ENCODE peak calls at places on chromosomes 4 and X, in ten cellular contexts. H is endothelial cell of umbilical vein, O is upper lobe of left lung, N is transverse colon, W is testis, V is sigmoid colon, E is body of pancreas, Q is breast epithelium, Z is ovary, A is Peyer's patch. X is an unnamed sample.

GRCh38 chr4:174444390-174444789 is 77.9 kb downstream of the HPGD start:
- DNase-seq in H (no peak), O (no peak), N (no peak), W (no peak), V (no peak), E (no peak), Q (no peak), Z (no peak), A (no peak), X (no peak)

GRCh38 chr4:186294160-186294559 is 28.2 kb downstream of the F11 start:
- DNase-seq in H (no peak), O (no peak), N (no peak), W (no peak), V (no peak), E (no peak), Q (no peak), Z (no peak), A (no peak), X (no peak)

GRCh38 chr4:38785041-38785790 is 2.4 kb upstream of the TLR10 start:
- DNase-seq in H (no peak), O (no peak), N (no peak), W (no peak), V (no peak), E (no peak), Q (no peak), Z (no peak), A (no peak), X (no peak)

GRCh38 chr4:66294626-66295025 is 624.3 kb upstream of the EPHA5 start:
- DNase-seq in H (no peak), O (no peak), N (no peak), W (no peak), V (no peak), E (no peak), Q (no peak), Z (no peak), A (no peak), X (no peak)

GRCh38 chr4:77073981-77074865 is 1.6 kb downstream of the CCNI start:
- DNase-seq in H (peak), O (no peak), N (no peak), W (no peak), V (no peak), E (no peak), Q (no peak), Z (no peak), A (no peak), X (no peak)

GRCh38 chrX:148567229-148567628 is 66.8 kb downstream of the AFF2 start:
- DNase-seq in H (no peak), O (no peak), N (no peak), W (no peak), V (no peak), E (no peak), Q (no peak), Z (no peak), A (no peak), X (no peak)

GRCh38 chr4:145843148-145843547 is 95.5 kb downstream of the ZNF827 start:
- DNase-seq in H (peak), O (no peak), N (no peak), W (no peak), V (no peak), E (no peak), Q (no peak), Z (no peak), A (no peak), X (no peak)

GRCh38 chr4:40193018-40193571 is 3.7 kb upstream of the RHOH start:
- DNase-seq in H (no peak), O (no peak), N (peak), W (no peak), V (no peak), E (no peak), Q (peak), Z (no peak), A (peak), X (no peak)

GRCh38 chr4:16583764-16584163 is 314.7 kb downstream of the LDB2 start:
- DNase-seq in H (no peak), O (no peak), N (no peak), W (no peak), V (no peak), E (no peak), Q (no peak), Z (no peak), A (no peak), X (no peak)

GRCh38 chr4:176036585-176037205 is 28.9 kb upstream of the WDR17 start:
- DNase-seq in H (no peak), O (no peak), N (no peak), W (no peak), V (no peak), E (no peak), Q (no peak), Z (no peak), A (no peak), X (no peak)

GRCh38 chr4:128060620-128061565 is at the start of gene LARP1B:
- DNase-seq in H (peak), O (peak), N (peak), W (peak), V (peak), E (peak), Q (peak), Z (peak), A (peak), X (peak)

GRCh38 chr4:128056396-128056795 is 4.7 kb upstream of the LARP1B start:
- DNase-seq in H (no peak), O (no peak), N (no peak), W (no peak), V (no peak), E (no peak), Q (no peak), Z (no peak), A (no peak), X (no peak)

GRCh38 chr4:128060130-128060619 is 937 bp upstream of the LARP1B start:
- DNase-seq in H (peak), O (no peak), N (no peak), W (no peak), V (no peak), E (no peak), Q (no peak), Z (no peak), A (no peak), X (no peak)

DNA sequence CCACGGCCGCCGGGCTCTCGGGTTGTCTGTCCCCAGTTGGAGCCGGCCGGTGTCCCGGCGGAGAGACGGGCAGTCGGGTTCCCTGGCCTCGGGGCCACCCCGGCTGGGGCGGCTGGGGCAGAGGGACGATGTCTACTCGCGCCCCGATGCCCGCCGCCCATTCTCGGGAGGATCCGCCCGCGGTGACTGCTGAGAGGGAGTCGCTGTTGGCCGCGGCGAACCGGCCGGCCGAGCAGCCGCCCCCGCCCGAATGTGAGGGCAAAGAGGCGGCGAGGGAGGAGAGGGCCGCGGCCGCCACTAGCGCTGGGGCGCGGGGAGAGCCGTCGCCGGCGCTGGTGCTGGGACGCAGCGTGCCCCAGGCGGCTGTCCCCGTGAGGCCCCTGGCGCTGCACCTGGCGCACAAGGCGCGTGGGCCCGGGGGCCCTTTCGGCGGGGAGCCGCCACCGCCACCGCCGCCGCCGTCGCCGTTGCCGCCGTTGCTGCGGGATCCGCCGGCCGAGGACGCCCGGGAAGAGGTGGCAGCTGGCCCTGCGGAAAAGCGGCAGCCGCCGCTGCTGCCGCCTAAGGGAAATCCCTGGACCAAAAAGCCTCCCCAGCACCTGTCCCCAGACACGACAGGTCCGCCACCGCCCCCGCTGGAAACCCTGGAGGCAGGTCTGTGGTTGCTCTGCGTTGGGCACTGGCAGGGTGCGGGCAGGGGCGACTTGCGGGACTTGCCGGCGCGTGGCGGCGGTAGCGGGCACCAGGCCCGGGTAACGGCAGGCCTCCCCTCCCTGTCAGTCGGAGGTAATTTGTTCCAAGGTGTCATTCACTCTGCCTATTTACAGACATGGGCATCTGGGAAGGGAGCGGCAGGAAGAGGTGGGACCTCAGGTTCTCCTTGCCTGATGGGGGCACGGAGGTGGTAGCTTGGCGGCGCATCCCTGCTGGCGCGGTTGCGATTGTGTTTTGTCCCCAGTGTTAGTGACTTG is 739 bp downstream of the LARP1B start:
- DNase-seq in H (peak), O (no peak), N (peak), W (peak), V (peak), E (peak), Q (peak), Z (peak), A (peak), X (peak)
- TF ChIP-seq POLR2A in H (no peak), O (no peak), N (peak), W (no peak), V (no peak), E (peak), Q (no peak), Z (no peak), A (peak), X (no peak)

DNA sequence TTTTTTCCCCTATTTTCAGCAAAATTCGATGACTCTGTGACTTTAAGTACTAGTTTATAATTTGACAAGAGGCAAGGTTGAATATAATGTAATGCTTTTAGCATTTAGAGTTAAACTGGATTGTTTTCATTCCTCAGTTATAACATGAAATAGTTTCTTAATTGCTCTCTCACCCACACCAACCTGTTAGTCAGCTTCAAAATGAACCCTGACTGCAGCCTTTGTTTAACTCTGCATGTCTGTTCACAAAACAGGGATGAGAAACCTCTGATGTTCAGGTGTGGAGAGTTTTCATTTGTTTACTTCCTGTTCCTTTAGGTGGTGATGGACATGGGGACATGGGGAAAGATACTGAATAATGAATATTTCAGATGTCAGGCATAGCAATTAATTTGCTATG is 49.9 kb upstream of the MND1 start:
- DNase-seq in H (no peak), O (no peak), N (no peak), W (no peak), V (no peak), E (no peak), Q (no peak), Z (no peak), A (no peak), X (no peak)
- TF ChIP-seq CTCF in H (no peak), O (no peak), N (no peak), W (no peak), V (no peak), E (no peak), Q (no peak), Z (no peak), A (no peak), X (no peak)

GRCh38 chr4:119518230-119518892 is 110.2 kb downstream of the PDE5A start:
- DNase-seq in H (no peak), O (no peak), N (no peak), W (no peak), V (no peak), E (no peak), Q (no peak), Z (no peak), A (no peak), X (no peak)
- H3K4me3 ChIP-seq in H (no peak), O (no peak), N (no peak), W (no peak), V (no peak), E (no peak), Q (no peak), Z (no peak), A (no peak), X (no peak)

GRCh38 chrX:71107245-71107644 is 705 bp upstream of the CXorf65 start:
- DNase-seq in H (no peak), O (no peak), N (no peak), W (no peak), V (no peak), E (no peak), Q (no peak), Z (no peak), A (no peak), X (no peak)

GRCh38 chrX:71111851-71112468 is 583 bp upstream of the IL2RG start:
- DNase-seq in H (no peak), O (no peak), N (no peak), W (no peak), V (no peak), E (no peak), Q (no peak), Z (no peak), A (no peak), X (no peak)

GRCh38 chrX:71107762-71108360 is 1.3 kb upstream of the CXorf65 start:
- DNase-seq in H (no peak), O (no peak), N (no peak), W (no peak), V (no peak), E (no peak), Q (no peak), Z (no peak), A (peak), X (no peak)

GRCh38 chrX:71106427-71106826 is at the start of gene CXorf65:
- DNase-seq in H (no peak), O (no peak), N (no peak), W (no peak), V (no peak), E (no peak), Q (no peak), Z (no peak), A (no peak), X (no peak)

GRCh38 chrX:71111141-71111843 is at the start of gene IL2RG:
- DNase-seq in H (no peak), O (no peak), N (peak), W (no peak), V (no peak), E (no peak), Q (no peak), Z (no peak), A (peak), X (no peak)
- TF ChIP-seq POLR2A in H (no peak), O (no peak), N (peak), W (no peak), V (no peak), E (no peak), Q (no peak), Z (no peak), A (peak), X (no peak)

GRCh38 chr4:6641164-6641970 is 882 bp downstream of the MRFAP1 start:
- DNase-seq in H (peak), O (no peak), N (peak), W (peak), V (no peak), E (peak), Q (peak), Z (peak), A (peak), X (peak)
- TF ChIP-seq CTCF in H (no peak), O (no peak), N (no peak), W (no peak), V (no peak), E (no peak), Q (no peak), Z (no peak), A (no peak), X (no peak)

GRCh38 chr4:1647432-1647831 is 36.7 kb downstream of the FAM53A start:
- DNase-seq in H (no peak), O (peak), N (no peak), W (no peak), V (peak), E (no peak), Q (no peak), Z (no peak), A (no peak), X (no peak)

GRCh38 chr4:1652088-1652487 is 32.0 kb downstream of the FAM53A start:
- DNase-seq in H (no peak), O (peak), N (no peak), W (no peak), V (no peak), E (no peak), Q (no peak), Z (no peak), A (no peak), X (no peak)

GRCh38 chr4:1644906-1645657 is 39.0 kb downstream of the FAM53A start:
- DNase-seq in H (no peak), O (peak), N (peak), W (no peak), V (peak), E (no peak), Q (no peak), Z (no peak), A (no peak), X (no peak)

GRCh38 chr4:1651609-1652008 is 32.5 kb downstream of the FAM53A start:
- DNase-seq in H (no peak), O (peak), N (no peak), W (no peak), V (no peak), E (no peak), Q (no peak), Z (no peak), A (no peak), X (no peak)

GRCh38 chr4:1648962-1649361 is 35.2 kb downstream of the FAM53A start:
- DNase-seq in H (no peak), O (no peak), N (no peak), W (no peak), V (no peak), E (no peak), Q (no peak), Z (no peak), A (no peak), X (no peak)
- H3K4me3 ChIP-seq in H (no peak), O (no peak), N (no peak), W (no peak), V (no peak), E (no peak), Q (no peak), Z (no peak), A (no peak), X (no peak)

GRCh38 chr4:156971623-156972369 is at the start of gene PDGFC:
- DNase-seq in H (peak), O (peak), N (peak), W (peak), V (peak), E (peak), Q (peak), Z (peak), A (peak), X (peak)
- TF ChIP-seq POLR2A in H (no peak), O (no peak), N (no peak), W (no peak), V (peak), E (peak), Q (no peak), Z (peak), A (no peak), X (no peak)

DNA sequence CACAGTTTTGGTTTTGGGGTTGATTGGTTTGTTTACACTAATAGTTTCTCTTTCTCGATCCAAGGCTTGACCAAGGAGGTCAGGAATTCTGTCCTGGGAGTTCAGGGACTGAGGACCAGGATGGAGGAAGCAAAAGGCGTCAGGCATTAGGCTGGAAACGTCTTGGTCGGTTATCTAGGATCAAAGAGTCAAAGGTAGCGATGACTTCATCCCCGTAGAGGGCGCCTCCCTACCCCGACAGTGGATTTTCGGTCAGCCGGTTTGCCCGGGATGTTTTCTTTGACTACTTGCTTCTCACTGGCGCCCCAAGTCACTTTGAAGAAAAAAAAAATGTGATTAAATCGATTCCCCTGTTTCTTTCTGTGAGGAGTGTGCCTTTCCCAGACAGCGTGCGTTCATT is 985 bp upstream of the FHDC1 start:
- DNase-seq in H (no peak), O (no peak), N (peak), W (no peak), V (no peak), E (peak), Q (peak), Z (no peak), A (peak), X (no peak)
- TF ChIP-seq CTCF in H (no peak), O (no peak), N (no peak), W (no peak), V (no peak), E (no peak), Q (no peak), Z (no peak), A (no peak), X (no peak)